ENCODE peak calls at places on chromosome 17, in four cellular contexts. M is H1, W is HCT116, J is Panc1. H is an unnamed sample.

GRCh38 chr17:61005358-61005757 is 327.7 kb downstream of the BCAS3 start:
- DNase-seq in M (no peak), W (no peak), J (no peak), H (no peak)

GRCh38 chr17:1629647-1630310 is 1.1 kb upstream of the SLC43A2 start:
- DNase-seq in M (peak), W (peak), J (no peak), H (peak)

GRCh38 chr17:798246-798645 is 16.1 kb downstream of the MRM3 start:
- DNase-seq in M (no peak), W (no peak), J (no peak), H (no peak)

GRCh38 chr17:28960256-28961106 is 9.2 kb upstream of the PHF12 start:
- DNase-seq in M (no peak), W (no peak), J (no peak), H (no peak)

GRCh38 chr17:31452101-31452500 is 60.6 kb downstream of the RAB11FIP4 start:
- DNase-seq in M (no peak), W (no peak), J (no peak), H (no peak)

GRCh38 chr17:60685437-60685836 is 7.8 kb downstream of the BCAS3 start:
- DNase-seq in M (no peak), W (no peak), J (no peak), H (no peak)

GRCh38 chr17:30378191-30378796 is 433 bp upstream of the CPD start:
- DNase-seq in M (peak), W (no peak), J (no peak), H (peak)

GRCh38 chr17:48160177-48160967 is 52.8 kb downstream of the SNX11 start:
- DNase-seq in M (peak), W (no peak), J (no peak), H (no peak)

GRCh38 chr17:64024215-64024654 is 3.8 kb upstream of the ICAM2 start:
- DNase-seq in M (no peak), W (no peak), J (no peak), H (peak)

GRCh38 chr17:45782889-45783592 is 1.1 kb upstream of the CRHR1 start:
- DNase-seq in M (peak), W (no peak), J (no peak), H (peak)

GRCh38 chr17:82487898-82488297 is 29.4 kb downstream of the NARF start:
- DNase-seq in M (no peak), W (no peak), J (no peak), H (no peak)

GRCh38 chr17:46020023-46020735 is 21.1 kb downstream of the STH start:
- DNase-seq in M (no peak), W (no peak), J (no peak), H (no peak)

GRCh38 chr17:18360518-18360917 is 2.8 kb downstream of the SHMT1 start:
- DNase-seq in M (no peak), W (no peak), J (no peak), H (no peak)

GRCh38 chr17:50618941-50619340 is 15.7 kb upstream of the ABCC3 start:
- DNase-seq in M (no peak), W (no peak), J (no peak), H (no peak)

GRCh38 chr17:5942687-5943086 is 127.5 kb upstream of the WSCD1 start:
- DNase-seq in M (no peak), W (no peak), J (no peak), H (peak)

GRCh38 chr17:57803026-57803425 is 46.8 kb downstream of the MRPS23 start:
- DNase-seq in M (no peak), W (no peak), J (no peak), H (no peak)

GRCh38 chr17:30238387-30239088 is 3.0 kb upstream of the SLC6A4 start:
- DNase-seq in M (peak), W (no peak), J (no peak), H (no peak)

GRCh38 chr17:10156579-10157488 is 41.6 kb downstream of the GAS7 start:
- DNase-seq in M (no peak), W (no peak), J (no peak), H (no peak)

GRCh38 chr17:3558603-3559269 is 1.1 kb upstream of the TRPV3 start:
- DNase-seq in M (no peak), W (no peak), J (no peak), H (no peak)

GRCh38 chr17:9236286-9237052 is 215.2 kb downstream of the NTN1 start:
- DNase-seq in M (no peak), W (no peak), J (no peak), H (no peak)

GRCh38 chr17:58084317-58084981 is 1.2 kb downstream of the DYNLL2 start:
- DNase-seq in M (peak), W (peak), J (no peak), H (peak)

GRCh38 chr17:65022751-65023421 is 33.7 kb downstream of the GNA13 start:
- DNase-seq in M (no peak), W (peak), J (peak), H (no peak)

GRCh38 chr17:79984045-79984840 is 51.4 kb downstream of the TBC1D16 start:
- DNase-seq in M (no peak), W (no peak), J (no peak), H (no peak)

GRCh38 chr17:64022631-64023063 is 2.2 kb upstream of the ICAM2 start:
- DNase-seq in M (peak), W (no peak), J (no peak), H (peak)

GRCh38 chr17:7856081-7856791 is 1.1 kb downstream of the NAA38 start:
- DNase-seq in M (peak), W (no peak), J (no peak), H (peak)

GRCh38 chr17:82587234-82588086 is 60.8 kb downstream of the WDR45B start:
- DNase-seq in M (no peak), W (no peak), J (no peak), H (no peak)

GRCh38 chr17:75526555-75527270 is 1.2 kb downstream of the LLGL2 start:
- DNase-seq in M (peak), W (no peak), J (no peak), H (no peak)

GRCh38 chr17:59620518-59621259 is 994 bp downstream of the CLTC start:
- DNase-seq in M (no peak), W (peak), J (no peak), H (peak)

GRCh38 chr17:77488531-77489238 is 347.9 kb downstream of the SEC14L1 start:
- DNase-seq in M (no peak), W (no peak), J (no peak), H (no peak)

GRCh38 chr17:38743556-38744171 is 4.5 kb downstream of the PCGF2 start:
- DNase-seq in M (no peak), W (no peak), J (no peak), H (no peak)
- TF ChIP-seq SIN3A in M (no peak), W (no peak), J (no peak), H (no peak)

GRCh38 chr17:44119062-44119461 is 4.4 kb downstream of the HDAC5 start:
- DNase-seq in M (no peak), W (no peak), J (no peak), H (no peak)
- TF ChIP-seq SIN3A in M (no peak), W (no peak), J (no peak), H (no peak)

GRCh38 chr17:35244345-35245195 is 1.7 kb downstream of the SLFN5 start:
- DNase-seq in M (peak), W (peak), J (peak), H (peak)

GRCh38 chr17:35245196-35245486 is 2.3 kb downstream of the SLFN5 start:
- DNase-seq in M (no peak), W (peak), J (peak), H (no peak)

GRCh38 chr17:35242805-35243458 is at the start of gene SLFN5:
- DNase-seq in M (peak), W (peak), J (peak), H (peak)

GRCh38 chr17:35242158-35242804 is 591 bp upstream of the SLFN5 start:
- DNase-seq in M (peak), W (peak), J (no peak), H (peak)

GRCh38 chr17:35243459-35244204 is 760 bp downstream of the SLFN5 start:
- DNase-seq in M (peak), W (no peak), J (no peak), H (no peak)
- TF ChIP-seq SIN3A in M (no peak), W (no peak), J (no peak), H (no peak)

GRCh38 chr17:49582789-49583188 is 7.1 kb downstream of the NXPH3 start:
- DNase-seq in M (no peak), W (no peak), J (no peak), H (no peak)
- TF ChIP-seq SIN3A in M (no peak), W (no peak), J (no peak), H (no peak)

DNA sequence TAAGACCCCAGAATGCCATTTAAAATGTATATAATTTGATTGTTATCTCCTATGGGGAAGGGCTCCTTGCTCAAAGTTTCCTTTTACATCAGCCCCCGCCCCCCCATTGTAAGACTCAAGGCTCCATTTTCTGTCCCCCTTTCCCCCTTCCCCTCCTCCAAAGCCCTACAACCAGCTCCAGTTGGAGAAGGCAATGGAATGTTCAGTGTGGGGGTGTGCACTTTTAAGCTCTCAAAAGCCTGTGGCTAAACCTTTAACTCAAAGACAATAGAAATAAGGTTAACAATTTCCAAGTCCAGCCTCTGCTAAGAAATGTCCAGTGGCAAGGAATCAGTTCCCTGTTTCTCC is 114.7 kb downstream of the NOG start:
- DNase-seq in M (no peak), W (no peak), J (no peak), H (no peak)
- TF ChIP-seq SIN3A in M (no peak), W (no peak), J (no peak), H (no peak)

H was measured in K562.